ENCODE peak calls at places on chromosomes 12 and 14, in six cellular contexts. N is A549, S is GM12878, E is HepG2, K is H1, V is K562. G is an unnamed sample.

GRCh38 chr14:76541594-76542219 is 165.8 kb downstream of the ESRRB start:
- DNase-seq in N (no peak), S (no peak), E (no peak), K (no peak), V (no peak), G (no peak)

GRCh38 chr12:94033112-94033511 is 115.3 kb upstream of the PLXNC1 start:
- DNase-seq in N (no peak), S (no peak), E (no peak), K (no peak), V (no peak), G (no peak)

GRCh38 chr12:71584356-71584755 is 79.3 kb downstream of the ZFC3H1 start:
- DNase-seq in N (no peak), S (no peak), E (no peak), K (no peak), V (no peak), G (no peak)

GRCh38 chr12:4246116-4246515 is 27.4 kb upstream of the CCND2 start:
- DNase-seq in N (no peak), S (no peak), E (no peak), K (no peak), V (no peak), G (no peak)

GRCh38 chr14:50711043-50711442 is 42.9 kb upstream of the SAV1 start:
- DNase-seq in N (no peak), S (no peak), E (no peak), K (no peak), V (no peak), G (no peak)

GRCh38 chr14:98103705-98104104 is 1168.3 kb downstream of the BCL11B start:
- DNase-seq in N (no peak), S (no peak), E (no peak), K (no peak), V (no peak), G (no peak)

GRCh38 chr12:71768900-71769299 is 14.2 kb downstream of the RAB21 start:
- DNase-seq in N (no peak), S (no peak), E (no peak), K (no peak), V (no peak), G (no peak)

GRCh38 chr12:78096909-78097597 is 266.4 kb downstream of the NAV3 start:
- DNase-seq in N (no peak), S (no peak), E (no peak), K (no peak), V (no peak), G (peak; percentile 69)

GRCh38 chr12:78439666-78440065 is 424.9 kb upstream of the SYT1 start:
- DNase-seq in N (no peak), S (no peak), E (no peak), K (no peak), V (no peak), G (no peak)

GRCh38 chr12:121400332-121401139 is 618 bp downstream of the RNF34 start:
- DNase-seq in N (no peak), S (peak; percentile 56), E (peak; percentile 43), K (no peak), V (peak; percentile 54), G (peak; percentile 47)

GRCh38 chr12:15996254-15996653 is 85.1 kb downstream of the DERA start:
- DNase-seq in N (no peak), S (no peak), E (no peak), K (no peak), V (peak; percentile 38), G (peak; percentile 41)

GRCh38 chr12:127416796-127417195 is 850.2 kb upstream of the TMEM132C start:
- DNase-seq in N (no peak), S (no peak), E (no peak), K (no peak), V (no peak), G (peak; percentile 23)

GRCh38 chr14:31580234-31580633 is 19.0 kb downstream of the NUBPL start:
- DNase-seq in N (no peak), S (no peak), E (peak; percentile 63), K (no peak), V (no peak), G (no peak)

GRCh38 chr14:35875296-35875695 is 49.2 kb downstream of the BRMS1L start:
- DNase-seq in N (no peak), S (no peak), E (no peak), K (no peak), V (no peak), G (peak; percentile 24)

GRCh38 chr12:132196038-132196872 is 52.0 kb downstream of the NOC4L start:
- DNase-seq in N (no peak), S (no peak), E (no peak), K (no peak), V (no peak), G (no peak)

GRCh38 chr12:54588110-54588831 is at the start of gene PPP1R1A:
- DNase-seq in N (no peak), S (no peak), E (no peak), K (peak; percentile 73), V (no peak), G (no peak)

GRCh38 chr12:55681142-55682077 is 26.3 kb downstream of the ITGA7 start:
- DNase-seq in N (peak; percentile 90), S (no peak), E (peak; percentile 92), K (peak; percentile 83), V (peak; percentile 71), G (peak; percentile 51)

GRCh38 chr14:97107070-97107469 is 309.9 kb downstream of the VRK1 start:
- DNase-seq in N (peak; percentile 13), S (no peak), E (no peak), K (no peak), V (no peak), G (no peak)

GRCh38 chr12:44775916-44776315 is 100.2 kb downstream of the NELL2 start:
- DNase-seq in N (no peak), S (no peak), E (no peak), K (no peak), V (no peak), G (no peak)

GRCh38 chr14:64191756-64192155 is 102.4 kb downstream of the ESR2 start:
- DNase-seq in N (no peak), S (no peak), E (no peak), K (no peak), V (no peak), G (peak; percentile 96)

GRCh38 chr12:123942911-123943648 is 29.6 kb downstream of the CCDC92 start:
- DNase-seq in N (no peak), S (no peak), E (no peak), K (no peak), V (no peak), G (peak; percentile 41)

GRCh38 chr12:109296431-109296830 is 12.7 kb downstream of the FOXN4 start:
- DNase-seq in N (no peak), S (no peak), E (no peak), K (no peak), V (no peak), G (no peak)

GRCh38 chr12:30748150-30748549 is 6.6 kb downstream of the CAPRIN2 start:
- DNase-seq in N (no peak), S (no peak), E (no peak), K (no peak), V (no peak), G (no peak)

GRCh38 chr12:123069436-123070266 is 81.2 kb downstream of the PITPNM2 start:
- DNase-seq in N (no peak), S (no peak), E (peak; percentile 49), K (no peak), V (no peak), G (no peak)

GRCh38 chr12:3203713-3204112 is 126.5 kb downstream of the TSPAN9 start:
- DNase-seq in N (no peak), S (no peak), E (no peak), K (no peak), V (no peak), G (no peak)

GRCh38 chr12:89448951-89449371 is 75.6 kb downstream of the GALNT4 start:
- DNase-seq in N (no peak), S (no peak), E (no peak), K (no peak), V (no peak), G (peak; percentile 54)

GRCh38 chr14:23483216-23483854 is 13.8 kb downstream of the NGDN start:
- DNase-seq in N (peak; percentile 60), S (no peak), E (peak; percentile 69), K (peak; percentile 71), V (peak; percentile 34), G (peak; percentile 13)

GRCh38 chr14:23481362-23481970 is 12.0 kb downstream of the NGDN start:
- DNase-seq in N (no peak), S (no peak), E (no peak), K (peak; percentile 57), V (peak; percentile 33), G (peak; percentile 23)

GRCh38 chr14:23481992-23482813 is 12.7 kb downstream of the NGDN start:
- DNase-seq in N (no peak), S (no peak), E (no peak), K (peak; percentile 53), V (no peak), G (no peak)

GRCh38 chr14:23485311-23485710 is 15.8 kb downstream of the NGDN start:
- DNase-seq in N (no peak), S (no peak), E (no peak), K (peak; percentile 47), V (no peak), G (no peak)

GRCh38 chr14:23482814-23483128 is 13.3 kb downstream of the NGDN start:
- DNase-seq in N (no peak), S (no peak), E (no peak), K (peak; percentile 56), V (no peak), G (no peak)
- TF ChIP-seq USF2 in N (no peak), S (no peak), E (no peak), K (no peak), V (no peak), G (no peak)

GRCh38 chr12:75482636-75483035 is 2.1 kb downstream of the GLIPR1 start:
- DNase-seq in N (no peak), S (no peak), E (no peak), K (no peak), V (no peak), G (no peak)
- TF ChIP-seq CEBPB in N (no peak), S (no peak), E (no peak), K (no peak), V (no peak), G (no peak)

DNA sequence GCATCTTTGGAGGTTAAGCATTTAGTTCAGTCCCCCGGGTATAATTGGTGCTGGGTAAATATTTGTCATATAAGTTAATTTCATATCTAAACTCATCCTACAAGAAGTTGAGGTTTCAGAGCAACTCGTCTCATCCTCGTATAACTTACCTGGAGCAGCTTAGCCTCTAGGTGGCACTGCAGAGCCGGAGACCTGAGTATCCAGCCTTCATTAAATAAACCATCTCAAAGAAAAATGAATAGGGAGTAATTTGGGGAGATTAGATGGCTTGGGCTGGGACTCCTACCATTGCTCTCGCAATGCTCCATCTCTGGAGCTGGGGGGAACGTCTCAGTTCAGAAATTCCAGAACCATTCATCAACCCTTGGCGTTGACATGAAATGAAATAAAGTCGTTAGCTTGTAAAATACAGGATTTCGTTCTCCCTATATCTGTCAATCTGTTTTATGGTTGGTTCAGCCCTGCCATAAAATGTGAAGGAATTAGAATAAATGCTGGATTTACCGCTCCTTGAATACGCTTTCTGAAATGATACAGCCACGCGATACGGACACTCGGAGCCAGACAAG is 122.9 kb upstream of the TMEM132D start:
- DNase-seq in N (peak; percentile 40), S (no peak), E (peak; percentile 21), K (peak; percentile 78), V (peak; percentile 54), G (no peak)
- TF ChIP-seq USF2 in N (no peak), S (no peak), E (no peak), K (no peak), V (no peak), G (no peak)

DNA sequence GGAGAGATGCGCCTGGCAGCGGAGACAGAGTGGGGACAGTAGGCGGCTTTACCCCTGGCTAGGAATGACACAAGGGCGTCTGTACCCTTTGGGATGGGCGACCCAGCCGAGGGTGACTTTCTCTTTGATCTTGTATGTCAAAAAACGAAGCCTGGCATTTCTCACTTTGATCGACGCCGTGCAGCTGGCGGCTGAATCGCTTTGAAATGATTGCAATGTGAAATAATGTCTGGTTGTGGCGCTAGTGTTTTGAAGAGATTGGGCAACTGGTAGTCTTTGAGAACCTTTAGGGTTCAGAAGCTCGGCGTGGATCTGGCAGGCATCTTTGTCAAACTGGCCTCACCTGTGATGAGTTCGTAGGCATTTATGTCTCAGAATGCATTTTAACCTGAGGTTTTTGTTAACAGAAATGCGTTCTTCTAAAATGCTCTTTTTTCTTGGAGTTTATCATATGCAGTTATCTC is 992 bp downstream of the ATF1 start:
- DNase-seq in N (peak; percentile 58), S (no peak), E (peak; percentile 89), K (no peak), V (peak; percentile 49), G (peak; percentile 35)
- TF ChIP-seq CEBPB in N (peak; percentile 64), S (no peak), E (peak; percentile 87), K (no peak), V (peak; percentile 70), G (peak; percentile 72)

G was measured in IMR-90.